ENCODE peak calls at places on chromosomes 5 and 9, in nine cellular contexts. One of them, this sample, is unnamed.

GRCh38 chr9:95313010-95313498 is 4.5 kb downstream of the FANCC start:
- DNase-seq in prostate gland: peak
- DNase-seq in HepG2: peak
- DNase-seq in spleen: peak
- DNase-seq in HCT116: peak
- DNase-seq in GM12891: peak
- DNase-seq in sigmoid colon: peak
- DNase-seq in stomach: peak
- DNase-seq in K562: no peak
- DNase-seq in this sample: peak

GRCh38 chr5:88806338-88806737 is 76.6 kb downstream of the MEF2C start:
- DNase-seq in prostate gland: no peak
- DNase-seq in HepG2: no peak
- DNase-seq in spleen: no peak
- DNase-seq in HCT116: no peak
- DNase-seq in GM12891: no peak
- DNase-seq in sigmoid colon: no peak
- DNase-seq in stomach: no peak
- DNase-seq in K562: no peak
- DNase-seq in this sample: no peak

GRCh38 chr9:126375386-126375785 is 48.8 kb downstream of the MVB12B start:
- DNase-seq in prostate gland: no peak
- DNase-seq in HepG2: peak
- DNase-seq in spleen: no peak
- DNase-seq in HCT116: no peak
- DNase-seq in GM12891: no peak
- DNase-seq in sigmoid colon: no peak
- DNase-seq in stomach: no peak
- DNase-seq in K562: no peak
- DNase-seq in this sample: no peak

GRCh38 chr9:98024702-98025101 is 31.8 kb upstream of the NANS start:
- DNase-seq in prostate gland: no peak
- DNase-seq in HepG2: no peak
- DNase-seq in spleen: no peak
- DNase-seq in HCT116: no peak
- DNase-seq in GM12891: no peak
- DNase-seq in sigmoid colon: no peak
- DNase-seq in stomach: no peak
- DNase-seq in K562: no peak
- DNase-seq in this sample: no peak

GRCh38 chr5:66551338-66551737 is 44.9 kb upstream of the MAST4 start:
- DNase-seq in prostate gland: no peak
- DNase-seq in HepG2: no peak
- DNase-seq in spleen: no peak
- DNase-seq in HCT116: no peak
- DNase-seq in GM12891: no peak
- DNase-seq in sigmoid colon: no peak
- DNase-seq in stomach: no peak
- DNase-seq in K562: no peak
- DNase-seq in this sample: no peak

GRCh38 chr5:139399501-139400121 is 4.3 kb downstream of the SPATA24 start:
- DNase-seq in prostate gland: no peak
- DNase-seq in HepG2: no peak
- DNase-seq in spleen: no peak
- DNase-seq in HCT116: no peak
- DNase-seq in GM12891: no peak
- DNase-seq in sigmoid colon: no peak
- DNase-seq in stomach: no peak
- DNase-seq in K562: no peak
- DNase-seq in this sample: no peak

GRCh38 chr5:553874-554273 is 29.6 kb upstream of the SLC9A3 start:
- DNase-seq in prostate gland: no peak
- DNase-seq in HepG2: no peak
- DNase-seq in spleen: no peak
- DNase-seq in HCT116: peak
- DNase-seq in GM12891: no peak
- DNase-seq in sigmoid colon: no peak
- DNase-seq in stomach: peak
- DNase-seq in K562: no peak
- DNase-seq in this sample: no peak

GRCh38 chr5:135375040-135375439 is 24.0 kb downstream of the MACROH2A1 start:
- DNase-seq in prostate gland: no peak
- DNase-seq in HepG2: no peak
- DNase-seq in spleen: peak
- DNase-seq in HCT116: no peak
- DNase-seq in GM12891: no peak
- DNase-seq in sigmoid colon: no peak
- DNase-seq in stomach: no peak
- DNase-seq in K562: no peak
- DNase-seq in this sample: no peak

GRCh38 chr5:150186137-150186536 is 3.7 kb upstream of the SLC6A7 start:
- DNase-seq in prostate gland: no peak
- DNase-seq in HepG2: peak
- DNase-seq in spleen: no peak
- DNase-seq in HCT116: no peak
- DNase-seq in GM12891: no peak
- DNase-seq in sigmoid colon: no peak
- DNase-seq in stomach: no peak
- DNase-seq in K562: no peak
- DNase-seq in this sample: no peak

GRCh38 chr5:160799160-160799559 is 52.9 kb downstream of the ATP10B start:
- DNase-seq in prostate gland: no peak
- DNase-seq in HepG2: no peak
- DNase-seq in spleen: no peak
- DNase-seq in HCT116: no peak
- DNase-seq in GM12891: no peak
- DNase-seq in sigmoid colon: no peak
- DNase-seq in stomach: no peak
- DNase-seq in K562: no peak
- DNase-seq in this sample: no peak

GRCh38 chr5:68288756-68289134 is 73.2 kb downstream of the PIK3R1 start:
- DNase-seq in prostate gland: peak
- DNase-seq in HepG2: no peak
- DNase-seq in spleen: no peak
- DNase-seq in HCT116: no peak
- DNase-seq in GM12891: no peak
- DNase-seq in sigmoid colon: peak
- DNase-seq in stomach: no peak
- DNase-seq in K562: no peak
- DNase-seq in this sample: no peak

DNA sequence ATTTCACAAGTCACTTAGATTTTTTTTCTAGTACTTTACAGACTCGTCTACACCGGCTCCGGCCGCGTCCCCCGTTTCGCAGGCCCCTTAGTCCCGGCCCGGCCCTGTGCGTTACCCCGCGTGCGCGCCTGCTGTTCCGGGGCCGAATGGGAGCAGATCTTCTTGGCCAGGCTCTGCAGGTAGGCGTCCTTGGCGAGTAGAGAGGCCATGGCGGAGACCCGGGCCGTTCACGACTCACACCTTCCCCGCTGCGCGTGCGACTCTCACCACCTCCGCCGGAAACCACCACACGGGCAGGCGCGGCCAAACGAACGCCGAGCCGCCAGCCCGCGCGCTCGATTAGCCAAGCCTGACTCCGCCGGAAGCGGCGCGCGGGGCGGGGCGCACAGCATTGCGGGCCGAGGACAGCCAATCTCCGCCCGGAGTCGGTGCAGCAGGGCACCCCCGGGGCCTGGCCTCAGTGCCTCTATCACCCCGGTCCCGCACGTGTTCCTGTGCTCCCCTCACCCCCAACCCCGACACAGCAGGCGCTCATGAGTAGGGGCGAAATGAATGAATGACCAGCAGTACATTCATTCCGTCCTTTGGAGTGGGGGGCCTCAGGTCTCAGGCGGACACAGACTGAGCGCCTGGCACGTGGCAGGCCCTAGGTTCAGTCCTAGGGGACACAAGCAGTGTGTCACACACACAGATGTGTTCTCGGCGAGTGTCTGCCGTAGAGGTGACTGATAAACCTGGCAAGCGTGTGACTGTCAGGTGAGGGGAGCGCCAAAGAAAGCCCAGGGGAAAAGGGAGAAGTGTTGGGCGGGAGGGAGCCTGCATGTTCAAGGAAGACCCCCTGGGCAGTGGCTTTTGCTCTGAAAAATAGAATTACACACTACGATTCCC is at the start of gene SURF6:
- DNase-seq in prostate gland: peak
- DNase-seq in HepG2: peak
- DNase-seq in spleen: peak
- DNase-seq in HCT116: peak
- DNase-seq in GM12891: peak
- DNase-seq in sigmoid colon: peak
- DNase-seq in stomach: peak
- DNase-seq in K562: peak
- DNase-seq in this sample: peak
- TF ChIP-seq POLR2A in prostate gland: peak
- TF ChIP-seq POLR2A in HepG2: peak
- TF ChIP-seq POLR2A in spleen: no peak
- TF ChIP-seq POLR2A in HCT116: no peak
- TF ChIP-seq POLR2A in GM12891: peak
- TF ChIP-seq POLR2A in sigmoid colon: no peak
- TF ChIP-seq POLR2A in stomach: no peak
- TF ChIP-seq POLR2A in K562: peak
- TF ChIP-seq POLR2A in this sample: no peak

GRCh38 chr9:136207616-136208015 is 2.7 kb upstream of the LHX3 start:
- DNase-seq in prostate gland: no peak
- DNase-seq in HepG2: no peak
- DNase-seq in spleen: no peak
- DNase-seq in HCT116: no peak
- DNase-seq in GM12891: no peak
- DNase-seq in sigmoid colon: no peak
- DNase-seq in stomach: no peak
- DNase-seq in K562: no peak
- DNase-seq in this sample: no peak
- TF ChIP-seq POLR2AphosphoS5 in prostate gland: no peak
- TF ChIP-seq POLR2AphosphoS5 in HepG2: no peak
- TF ChIP-seq POLR2AphosphoS5 in spleen: no peak
- TF ChIP-seq POLR2AphosphoS5 in HCT116: no peak
- TF ChIP-seq POLR2AphosphoS5 in GM12891: no peak
- TF ChIP-seq POLR2AphosphoS5 in sigmoid colon: no peak
- TF ChIP-seq POLR2AphosphoS5 in stomach: no peak
- TF ChIP-seq POLR2AphosphoS5 in K562: no peak
- TF ChIP-seq POLR2AphosphoS5 in this sample: no peak

DNA sequence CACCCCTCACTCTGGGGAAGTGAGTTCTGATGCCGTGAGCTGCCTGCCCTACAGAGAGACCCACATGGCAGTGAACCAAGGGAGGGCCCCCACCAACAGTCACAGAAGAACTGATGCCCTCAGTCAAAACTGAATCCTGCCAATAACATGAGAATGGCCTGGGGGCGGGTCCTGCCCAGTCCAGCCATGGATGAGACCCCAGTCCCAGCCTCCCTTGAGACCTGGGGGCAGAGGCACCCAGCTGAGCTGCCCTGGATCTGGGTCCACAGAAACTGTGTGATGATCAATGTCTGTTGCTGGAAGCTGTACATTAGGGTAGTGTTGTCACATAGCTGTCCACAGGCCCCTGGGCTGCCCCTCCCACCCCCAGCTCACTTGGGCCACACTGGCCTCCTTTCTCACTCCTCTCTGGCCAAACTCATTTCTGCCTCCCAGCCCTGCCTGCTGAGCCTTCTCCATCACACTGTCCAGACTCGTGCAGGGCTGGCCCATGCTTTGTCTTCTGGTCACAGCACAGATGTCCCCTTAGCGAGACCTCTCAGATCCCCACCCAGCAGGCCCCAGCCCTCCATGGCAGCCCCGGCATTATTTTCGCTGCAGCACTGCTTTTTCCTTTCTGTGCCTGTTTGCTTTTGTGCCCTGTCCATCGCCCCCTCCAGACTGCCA is 16.8 kb downstream of the GBGT1 start:
- DNase-seq in prostate gland: no peak
- DNase-seq in HepG2: no peak
- DNase-seq in spleen: no peak
- DNase-seq in HCT116: no peak
- DNase-seq in GM12891: no peak
- DNase-seq in sigmoid colon: no peak
- DNase-seq in stomach: no peak
- DNase-seq in K562: no peak
- DNase-seq in this sample: no peak
- TF ChIP-seq POLR2A in prostate gland: no peak
- TF ChIP-seq POLR2A in HepG2: no peak
- TF ChIP-seq POLR2A in spleen: no peak
- TF ChIP-seq POLR2A in HCT116: no peak
- TF ChIP-seq POLR2A in GM12891: no peak
- TF ChIP-seq POLR2A in sigmoid colon: no peak
- TF ChIP-seq POLR2A in stomach: no peak
- TF ChIP-seq POLR2A in K562: no peak
- TF ChIP-seq POLR2A in this sample: no peak

GRCh38 chr5:55429707-55430253 is 105.0 kb downstream of the PLPP1 start:
- DNase-seq in prostate gland: no peak
- DNase-seq in HepG2: peak
- DNase-seq in spleen: no peak
- DNase-seq in HCT116: no peak
- DNase-seq in GM12891: no peak
- DNase-seq in sigmoid colon: no peak
- DNase-seq in stomach: no peak
- DNase-seq in K562: no peak
- DNase-seq in this sample: no peak
- TF ChIP-seq POLR2AphosphoS5 in prostate gland: peak
- TF ChIP-seq POLR2AphosphoS5 in HepG2: no peak
- TF ChIP-seq POLR2AphosphoS5 in spleen: no peak
- TF ChIP-seq POLR2AphosphoS5 in HCT116: no peak
- TF ChIP-seq POLR2AphosphoS5 in GM12891: peak
- TF ChIP-seq POLR2AphosphoS5 in sigmoid colon: no peak
- TF ChIP-seq POLR2AphosphoS5 in stomach: no peak
- TF ChIP-seq POLR2AphosphoS5 in K562: peak
- TF ChIP-seq POLR2AphosphoS5 in this sample: no peak

This sample was measured in breast epithelium.